ENCODE peak calls at places on chromosomes 12 and 14, in eight cellular contexts. D is NCI-H1092 treated with DMSO at 0.1 percent for 48 hours; G is activated CD4-positive, alpha-beta T cell treated with anti-CD3 and anti-CD28 coated beads, Interleukin-2, amount 10 ng/mL, durations not matched to agents 24 days and 14 days; L is HFF-Myc; S is putamen; A is iris pigment epithelial cell; V is activated naive CD4-positive, alpha-beta T cell treated with anti-CD3 and anti-CD28 coated beads for 36 hours; E is mammary epithelial cell. U is an unnamed sample.

GRCh38 chr14:38405851-38406630 is 150.1 kb upstream of the CLEC14A start:
- DNase-seq in D (peak; percentile 62), G (no peak), L (no peak), S (no peak), A (peak; percentile 83), V (no peak), E (no peak), U (no peak)

GRCh38 chr12:480831-481230 is 21.1 kb downstream of the B4GALNT3 start:
- DNase-seq in D (no peak), G (no peak), L (no peak), S (no peak), A (no peak), V (no peak), E (no peak), U (no peak)

GRCh38 chr12:25775968-25776367 is 182.5 kb upstream of the RASSF8 start:
- DNase-seq in D (no peak), G (no peak), L (peak; percentile 45), S (no peak), A (no peak), V (no peak), E (peak; percentile 87), U (no peak)

GRCh38 chr12:27965411-27965810 is 7.1 kb downstream of the PTHLH start:
- DNase-seq in D (no peak), G (no peak), L (no peak), S (no peak), A (peak; percentile 52), V (no peak), E (no peak), U (no peak)

GRCh38 chr12:132021031-132021871 is 71.5 kb downstream of the EP400 start:
- DNase-seq in D (no peak), G (no peak), L (no peak), S (no peak), A (no peak), V (no peak), E (no peak), U (no peak)

GRCh38 chr14:63644741-63645140 is 3.1 kb upstream of the WDR89 start:
- DNase-seq in D (no peak), G (no peak), L (no peak), S (no peak), A (no peak), V (peak; percentile 36), E (no peak), U (no peak)

GRCh38 chr14:37150414-37150813 is 22.0 kb downstream of the SLC25A21 start:
- DNase-seq in D (peak; percentile 72), G (no peak), L (no peak), S (peak; percentile 9), A (peak; percentile 52), V (no peak), E (peak; percentile 36), U (peak; percentile 50)

GRCh38 chr14:93736378-93737014 is 51.8 kb downstream of the PRIMA1 start:
- DNase-seq in D (no peak), G (no peak), L (no peak), S (no peak), A (no peak), V (no peak), E (no peak), U (no peak)

GRCh38 chr12:129959889-129960288 is 56.1 kb upstream of the TMEM132D start:
- DNase-seq in D (no peak), G (no peak), L (no peak), S (no peak), A (no peak), V (no peak), E (no peak), U (no peak)

GRCh38 chr14:105135700-105136395 is 32.7 kb downstream of the JAG2 start:
- DNase-seq in D (no peak), G (no peak), L (no peak), S (no peak), A (no peak), V (no peak), E (no peak), U (no peak)

GRCh38 chr12:30797689-30798088 is 42.9 kb upstream of the CAPRIN2 start:
- DNase-seq in D (no peak), G (no peak), L (no peak), S (no peak), A (no peak), V (no peak), E (no peak), U (no peak)

GRCh38 chr12:131466306-131466705 is 244.6 kb upstream of the SFSWAP start:
- DNase-seq in D (no peak), G (no peak), L (no peak), S (no peak), A (no peak), V (no peak), E (no peak), U (no peak)

GRCh38 chr12:97767347-97767746 is 304.7 kb downstream of the RMST start:
- DNase-seq in D (no peak), G (no peak), L (no peak), S (no peak), A (no peak), V (no peak), E (no peak), U (no peak)

GRCh38 chr12:26268841-26269553 is 73.6 kb downstream of the SSPN start:
- DNase-seq in D (no peak), G (no peak), L (peak; percentile 66), S (no peak), A (peak; percentile 38), V (no peak), E (no peak), U (no peak)

GRCh38 chr12:50442178-50442908 is 41.7 kb downstream of the LARP4 start:
- DNase-seq in D (no peak), G (no peak), L (no peak), S (no peak), A (peak; percentile 38), V (no peak), E (peak; percentile 43), U (no peak)